ENCODE peak calls at places on chromosome 3, in nine cellular contexts. T is heart right ventricle, P is MCF 10A, N is cardiac muscle cell, O is foreskin fibroblast, Y is MM.1S, M is endodermal cell, W is endothelial cell, G is AG04450. H is an unnamed sample.

GRCh38 chr3:153633407-153633806 is 471.4 kb downstream of the RAP2B start:
- DNase-seq in T (no peak), P (no peak), N (no peak), O (no peak), Y (no peak), M (no peak), W (no peak), G (no peak), H (no peak)

GRCh38 chr3:54853573-54854404 is 74.1 kb downstream of the LRTM1 start:
- DNase-seq in T (peak), P (peak), N (peak), O (peak), Y (peak), M (peak), W (peak), G (peak), H (peak)

GRCh38 chr3:127217594-127218456 is 24.9 kb downstream of the PRR23E start:
- DNase-seq in T (no peak), P (peak), N (peak), O (peak), Y (no peak), M (no peak), W (no peak), G (no peak), H (peak)

GRCh38 chr3:133192967-133193366 is 154.8 kb downstream of the TMEM108 start:
- DNase-seq in T (no peak), P (no peak), N (no peak), O (no peak), Y (no peak), M (no peak), W (no peak), G (no peak), H (no peak)

GRCh38 chr3:195900426-195901355 is 7.7 kb downstream of the TNK2 start:
- DNase-seq in T (peak), P (peak), N (peak), O (peak), Y (no peak), M (no peak), W (no peak), G (no peak), H (no peak)

GRCh38 chr3:51502562-51502910 is 2.7 kb upstream of the DCAF1 start:
- DNase-seq in T (no peak), P (no peak), N (no peak), O (no peak), Y (no peak), M (peak), W (no peak), G (no peak), H (no peak)

GRCh38 chr3:17581421-17582080 is 160.9 kb downstream of the TBC1D5 start:
- DNase-seq in T (no peak), P (peak), N (no peak), O (peak), Y (no peak), M (no peak), W (no peak), G (no peak), H (no peak)

GRCh38 chr3:99839613-99840012 is 22.0 kb downstream of the CMSS1 start:
- DNase-seq in T (no peak), P (no peak), N (no peak), O (no peak), Y (no peak), M (no peak), W (no peak), G (no peak), H (no peak)

GRCh38 chr3:128845695-128846491 is 33.5 kb upstream of the ACAD9 start:
- DNase-seq in T (peak), P (peak), N (peak), O (peak), Y (peak), M (peak), W (peak), G (no peak), H (peak)

GRCh38 chr3:10783360-10784346 is 32.4 kb upstream of the SLC6A11 start:
- DNase-seq in T (no peak), P (peak), N (peak), O (peak), Y (peak), M (peak), W (peak), G (no peak), H (no peak)

GRCh38 chr3:29914861-29915524 is 634.1 kb downstream of the RBMS3 start:
- DNase-seq in T (no peak), P (no peak), N (no peak), O (peak), Y (no peak), M (no peak), W (no peak), G (no peak), H (no peak)

DNA sequence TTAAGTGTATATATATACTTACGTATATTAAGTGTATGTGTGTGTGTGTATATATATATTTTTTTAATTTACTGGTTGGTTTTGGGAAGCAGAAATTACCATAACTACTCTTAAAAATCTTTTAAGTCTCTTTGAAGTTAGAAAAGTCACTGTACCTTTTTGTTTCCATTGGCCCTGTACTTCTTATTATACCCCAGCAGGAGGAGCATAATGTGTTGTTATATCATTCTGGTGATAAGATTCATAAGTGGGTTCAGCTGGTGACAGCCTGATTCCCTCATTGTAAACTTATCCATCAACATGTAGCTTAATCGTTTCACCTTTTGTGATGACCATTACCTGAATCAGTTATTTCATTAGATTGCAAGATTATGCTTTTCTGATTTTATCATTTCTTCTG is 30.8 kb downstream of the MLH1 start:
- DNase-seq in T (no peak), P (peak), N (peak), O (peak), Y (peak), M (no peak), W (no peak), G (no peak), H (no peak)
- TF ChIP-seq CTCF in T (peak), P (peak), N (peak), O (no peak), Y (peak), M (peak), W (peak), G (peak), H (peak)

DNA sequence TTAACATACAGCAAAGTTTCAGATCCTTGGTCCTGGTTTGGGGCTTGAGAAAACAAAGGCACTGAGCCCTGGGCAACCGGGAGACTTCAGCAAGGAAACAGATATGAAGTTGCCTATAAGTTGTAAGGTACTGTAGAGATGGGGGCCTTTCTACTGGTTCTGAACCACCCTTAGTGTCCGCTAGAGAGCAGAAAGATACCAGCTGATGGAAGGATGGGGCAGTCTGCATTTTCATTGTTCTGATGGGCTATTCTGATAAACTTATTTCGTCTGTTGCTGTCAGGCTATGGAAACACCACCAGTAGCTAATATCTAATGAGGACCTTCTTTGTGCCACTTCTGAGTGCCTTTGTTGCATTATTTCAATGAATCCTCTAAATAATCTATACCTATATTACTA is 38.7 kb downstream of the FGD5 start:
- DNase-seq in T (no peak), P (no peak), N (no peak), O (no peak), Y (no peak), M (no peak), W (no peak), G (no peak), H (no peak)
- TF ChIP-seq CTCF in T (no peak), P (no peak), N (no peak), O (no peak), Y (no peak), M (peak), W (no peak), G (no peak), H (no peak)

GRCh38 chr3:63585927-63586326 is 66.5 kb upstream of the SNTN start:
- DNase-seq in T (no peak), P (no peak), N (no peak), O (no peak), Y (no peak), M (no peak), W (no peak), G (no peak), H (no peak)

GRCh38 chr3:63593779-63594178 is 58.7 kb upstream of the SNTN start:
- DNase-seq in T (no peak), P (no peak), N (no peak), O (no peak), Y (no peak), M (no peak), W (no peak), G (no peak), H (no peak)

GRCh38 chr3:63582943-63583500 is 69.5 kb upstream of the SNTN start:
- DNase-seq in T (no peak), P (no peak), N (no peak), O (no peak), Y (no peak), M (no peak), W (no peak), G (no peak), H (no peak)

DNA sequence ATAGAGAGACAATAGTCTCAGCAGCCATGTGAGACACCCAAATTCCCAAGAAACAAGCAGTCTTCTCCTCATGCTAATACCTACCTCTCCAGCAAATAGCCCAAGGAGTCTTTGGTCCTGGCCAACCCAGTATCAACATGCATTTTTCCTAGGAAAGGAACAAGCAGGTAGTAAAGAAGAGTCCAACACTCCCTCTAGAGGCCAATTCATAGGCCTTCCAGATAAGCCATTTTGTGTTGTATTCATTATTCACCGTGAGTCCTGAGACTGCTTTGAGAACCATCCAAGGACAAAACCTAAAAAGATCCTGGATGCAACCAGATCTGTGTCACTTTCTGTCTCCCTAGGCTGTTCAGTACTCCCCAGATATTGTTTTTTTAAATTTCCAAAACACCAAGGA is 63.6 kb upstream of the SNTN start:
- DNase-seq in T (no peak), P (no peak), N (no peak), O (no peak), Y (no peak), M (no peak), W (no peak), G (no peak), H (no peak)
- TF ChIP-seq CTCF in T (no peak), P (no peak), N (no peak), O (no peak), Y (peak), M (peak), W (no peak), G (no peak), H (no peak)

DNA sequence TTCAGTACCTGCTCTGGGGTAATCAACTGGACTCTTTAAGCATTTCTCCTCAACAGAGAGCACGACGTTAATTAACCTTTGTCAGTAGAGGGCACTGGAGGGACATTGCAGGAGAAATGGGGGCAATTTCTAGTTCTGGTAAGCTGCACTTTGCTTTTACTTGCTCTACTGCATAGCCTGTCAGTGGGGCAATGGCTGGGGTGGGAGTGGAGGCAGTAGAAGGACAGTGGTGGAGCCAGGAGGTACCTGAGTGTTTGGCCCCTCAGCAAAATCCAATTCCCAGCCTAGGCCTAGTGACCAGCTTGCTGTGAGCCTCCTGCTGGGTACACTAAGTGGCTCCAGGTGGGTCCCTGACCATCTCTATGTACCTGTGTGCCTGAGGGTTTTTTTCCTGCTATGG is 18.3 kb upstream of the MED12L start:
- DNase-seq in T (no peak), P (peak), N (peak), O (no peak), Y (peak), M (peak), W (no peak), G (no peak), H (no peak)
- TF ChIP-seq CTCF in T (no peak), P (no peak), N (peak), O (no peak), Y (peak), M (peak), W (no peak), G (no peak), H (no peak)